ENCODE peak calls at places on chromosomes 2 and 18, in four cellular contexts. T, C, Q and D are unnamed samples.
A peak's percentile ranks its signal among the peaks of the same experiment; 100 is the strongest.

GRCh38 chr2:100870652-100871531 is 51.0 kb downstream of the NPAS2 start:
- DNase-seq in T (no peak), C (no peak), Q (no peak), D (no peak)

GRCh38 chr2:172970660-172971059 is 105.0 kb upstream of the MAP3K20 start:
- DNase-seq in T (no peak), C (no peak), Q (no peak), D (no peak)

GRCh38 chr2:157839162-157839801 is 36.8 kb downstream of the ACVR1 start:
- DNase-seq in T (no peak), C (peak; percentile 62), Q (no peak), D (no peak)

GRCh38 chr2:172698041-172698863 is 37.4 kb upstream of the RAPGEF4 start:
- DNase-seq in T (no peak), C (no peak), Q (no peak), D (no peak)

GRCh38 chr2:111017034-111017640 is 103.6 kb upstream of the BCL2L11 start:
- DNase-seq in T (peak; percentile 72), C (no peak), Q (no peak), D (no peak)

GRCh38 chr2:5915926-5916325 is 223.7 kb downstream of the SOX11 start:
- DNase-seq in T (peak; percentile 74), C (peak; percentile 87), Q (no peak), D (no peak)

GRCh38 chr18:70431203-70431624 is 142.4 kb downstream of the SOCS6 start:
- DNase-seq in T (no peak), C (no peak), Q (no peak), D (no peak)

GRCh38 chr2:165804719-165805118 is 10.7 kb upstream of the GALNT3 start:
- DNase-seq in T (no peak), C (no peak), Q (no peak), D (no peak)

GRCh38 chr2:43818761-43819160 is 19.9 kb downstream of the ABCG5 start:
- DNase-seq in T (no peak), C (no peak), Q (no peak), D (peak; percentile 59)

GRCh38 chr2:229416116-229416694 is 145.1 kb upstream of the PID1 start:
- DNase-seq in T (peak; percentile 95), C (no peak), Q (no peak), D (peak; percentile 95)

GRCh38 chr2:53286336-53286735 is 481.3 kb upstream of the CHAC2 start:
- DNase-seq in T (no peak), C (no peak), Q (no peak), D (no peak)

GRCh38 chr18:2627821-2628276 is 27.7 kb upstream of the SMCHD1 start:
- DNase-seq in T (no peak), C (no peak), Q (no peak), D (no peak)

GRCh38 chr18:39494211-39494896 is 1928.8 kb upstream of the CELF4 start:
- DNase-seq in T (no peak), C (no peak), Q (no peak), D (no peak)

GRCh38 chr2:36677995-36678605 is 18.4 kb upstream of the VIT start:
- DNase-seq in T (no peak), C (no peak), Q (no peak), D (no peak)

GRCh38 chr2:190343500-190344274 is at the start of gene INPP1:
- DNase-seq in T (no peak), C (peak; percentile 31), Q (peak; percentile 24), D (peak; percentile 91)

GRCh38 chr2:143949121-143949848 is 570.6 kb downstream of the ZEB2 start:
- DNase-seq in T (no peak), C (no peak), Q (no peak), D (no peak)

GRCh38 chr2:197993830-197994229 is 189.4 kb downstream of the PLCL1 start:
- DNase-seq in T (no peak), C (no peak), Q (no peak), D (no peak)

GRCh38 chr2:27249077-27249890 is 13.6 kb downstream of the SLC30A3 start:
- DNase-seq in T (no peak), C (no peak), Q (no peak), D (no peak)

GRCh38 chr2:127410871-127411396 is 7.3 kb upstream of the PROC start:
- DNase-seq in T (no peak), C (no peak), Q (no peak), D (peak; percentile 30)

GRCh38 chr2:58289029-58289428 is 47.9 kb upstream of the FANCL start:
- DNase-seq in T (no peak), C (no peak), Q (no peak), D (no peak)

GRCh38 chr2:191369034-191369433 is 123.8 kb downstream of the MYO1B start:
- DNase-seq in T (no peak), C (no peak), Q (no peak), D (no peak)

GRCh38 chr2:237857791-237858190 is 1.6 kb upstream of the RAMP1 start:
- DNase-seq in T (peak; percentile 57), C (no peak), Q (no peak), D (no peak)

GRCh38 chr2:39379643-39380524 is 57.2 kb downstream of the MAP4K3 start:
- DNase-seq in T (no peak), C (no peak), Q (no peak), D (no peak)

GRCh38 chr2:101806123-101806522 is 108.6 kb downstream of the MAP4K4 start:
- DNase-seq in T (no peak), C (no peak), Q (no peak), D (no peak)

GRCh38 chr2:219291910-219292490 is 12.8 kb downstream of the DNAJB2 start:
- DNase-seq in T (no peak), C (no peak), Q (no peak), D (no peak)

GRCh38 chr18:74513883-74514205 is 17.7 kb downstream of the CNDP2 start:
- DNase-seq in T (no peak), C (no peak), Q (no peak), D (no peak)

GRCh38 chr2:26590960-26591618 is 50.1 kb downstream of the CIB4 start:
- DNase-seq in T (no peak), C (peak; percentile 3), Q (no peak), D (no peak)

GRCh38 chr2:165868211-165868610 is 74.2 kb upstream of the GALNT3 start:
- DNase-seq in T (no peak), C (no peak), Q (no peak), D (no peak)

GRCh38 chr2:30232027-30232800 is 880 bp downstream of the LBH start:
- DNase-seq in T (no peak), C (peak; percentile 66), Q (peak; percentile 89), D (peak; percentile 85)

GRCh38 chr2:59167514-59167913 is 926.4 kb upstream of the FANCL start:
- DNase-seq in T (no peak), C (no peak), Q (no peak), D (no peak)

GRCh38 chr2:149872041-149872440 is 284.5 kb upstream of the MMADHC start:
- DNase-seq in T (no peak), C (no peak), Q (no peak), D (no peak)

GRCh38 chr2:45904931-45905642 is 253.6 kb downstream of the PRKCE start:
- DNase-seq in T (no peak), C (peak; percentile 75), Q (no peak), D (no peak)
- H3K27me3 ChIP-seq in T (no peaks in the 10 kb centered on the region), C (no peaks in the 10 kb centered on the region), Q (no peaks in the 10 kb centered on the region), D (no peaks in the 10 kb centered on the region)

GRCh38 chr2:74001121-74001520 is 16.4 kb downstream of the TET3 start:
- DNase-seq in T (no peak), C (peak; percentile 36), Q (no peak), D (no peak)

GRCh38 chr2:74004212-74005182 is 19.8 kb downstream of the TET3 start:
- DNase-seq in T (no peak), C (peak; percentile 81), Q (no peak), D (no peak)

GRCh38 chr2:74003494-74004211 is 18.9 kb downstream of the TET3 start:
- DNase-seq in T (no peak), C (no peak), Q (no peak), D (peak; percentile 56)

GRCh38 chr2:74001781-74002514 is 17.2 kb downstream of the TET3 start:
- DNase-seq in T (no peak), C (no peak), Q (no peak), D (peak; percentile 45)

DNA sequence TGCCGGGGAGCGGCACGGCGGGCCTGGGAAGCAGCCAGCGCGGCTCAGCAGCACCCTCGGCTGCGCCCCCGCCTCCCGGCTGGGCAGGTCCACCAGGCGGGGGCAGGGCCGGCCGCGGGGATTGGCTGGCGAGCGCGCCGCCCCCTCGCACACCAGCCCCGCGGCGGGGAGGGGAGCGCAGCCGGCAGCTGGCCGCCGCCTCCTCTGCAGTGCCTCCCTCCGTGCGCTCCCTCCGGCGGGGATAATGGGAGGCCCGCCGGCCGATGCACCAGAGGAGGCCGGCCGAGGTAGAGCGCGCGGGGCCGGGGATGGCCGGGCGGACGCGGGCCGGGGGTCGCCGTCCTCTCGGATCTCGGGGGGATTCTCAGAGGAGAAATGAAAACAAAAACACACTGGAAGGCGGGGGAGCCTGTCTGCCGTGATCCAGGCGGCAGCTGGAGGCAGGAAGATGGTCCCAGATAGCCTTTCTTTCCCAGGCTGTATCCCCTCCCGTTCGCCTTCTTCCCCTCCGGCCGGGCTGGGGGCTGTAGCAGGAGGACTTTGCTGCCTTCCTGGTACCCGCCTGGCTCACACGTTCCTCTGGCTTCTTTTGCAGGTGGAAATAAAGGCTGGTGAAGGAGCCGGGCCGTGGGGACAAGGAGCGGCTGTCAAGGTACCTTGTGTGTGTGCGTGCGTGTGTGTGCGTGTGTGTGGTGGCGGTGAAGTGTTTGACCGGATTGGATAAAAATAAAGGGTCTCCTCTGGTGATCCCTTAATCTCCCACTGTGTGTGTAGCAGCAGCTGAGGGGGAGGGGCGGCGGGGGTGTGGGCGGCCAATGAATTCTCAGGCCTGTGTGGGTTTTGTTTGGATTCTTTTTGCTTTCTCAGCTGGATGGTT is 18.0 kb downstream of the TET3 start:
- DNase-seq in T (no peak), C (peak; percentile 96), Q (peak; percentile 77), D (peak; percentile 88)
- H3K4me3 ChIP-seq in T (peak overlapping the region; percentile 60), C (peak overlapping the region; percentile 63), Q (peak overlapping the region; percentile 67), D (peak overlapping the region; percentile 71)

GRCh38 chr2:98121149-98121548 is 34.2 kb downstream of the VWA3B start:
- DNase-seq in T (no peak), C (no peak), Q (no peak), D (no peak)

GRCh38 chr2:98118852-98119251 is 31.9 kb downstream of the VWA3B start:
- DNase-seq in T (no peak), C (no peak), Q (no peak), D (no peak)

GRCh38 chr2:98114643-98115355 is 27.8 kb downstream of the VWA3B start:
- DNase-seq in T (no peak), C (no peak), Q (no peak), D (no peak)

GRCh38 chr2:98122524-98122923 is 35.6 kb downstream of the VWA3B start:
- DNase-seq in T (no peak), C (no peak), Q (no peak), D (no peak)

GRCh38 chr2:98118161-98118560 is 31.2 kb downstream of the VWA3B start:
- DNase-seq in T (no peak), C (no peak), Q (no peak), D (no peak)
- H3K27me3 ChIP-seq in T (no peaks in the 10 kb centered on the region), C (no peaks in the 10 kb centered on the region), Q (no peaks in the 10 kb centered on the region), D (no peaks in the 10 kb centered on the region)

GRCh38 chr2:103942199-103942598 is 911.7 kb upstream of the POU3F3 start:
- DNase-seq in T (no peak), C (no peak), Q (no peak), D (no peak)

GRCh38 chr2:103945083-103945482 is 908.8 kb upstream of the POU3F3 start:
- DNase-seq in T (no peak), C (no peak), Q (no peak), D (no peak)
- H3K4me3 ChIP-seq in T (no peak overlapping the region), C (no peak overlapping the region), Q (no peak overlapping the region), D (no peak overlapping the region)

GRCh38 chr18:490024-490366 is 10.5 kb downstream of the COLEC12 start:
- DNase-seq in T (no peak), C (no peak), Q (no peak), D (no peak)
- H3K27me3 ChIP-seq in T (no peaks in the 10 kb centered on the region), C (no peaks in the 10 kb centered on the region), Q (no peaks in the 10 kb centered on the region), D (no peaks in the 10 kb centered on the region)